ENCODE peak calls at places on chromosomes 3 and 15, in four cellular contexts. One of them, this sample, is unnamed.

GRCh38 chr15:31060429-31061140 is 40.9 kb downstream of the TRPM1 start:
- DNase-seq in SK-N-SH: no peak
- DNase-seq in GM12878: no peak
- DNase-seq in upper lobe of left lung: no peak
- DNase-seq in this sample: peak

GRCh38 chr15:68279218-68279533 is 1.6 kb downstream of the FEM1B start:
- DNase-seq in SK-N-SH: no peak
- DNase-seq in GM12878: no peak
- DNase-seq in upper lobe of left lung: no peak
- DNase-seq in this sample: no peak

GRCh38 chr15:41951571-41951970 is 20.8 kb downstream of the EHD4 start:
- DNase-seq in SK-N-SH: no peak
- DNase-seq in GM12878: no peak
- DNase-seq in upper lobe of left lung: no peak
- DNase-seq in this sample: no peak

GRCh38 chr3:23254287-23254686 is 51.2 kb downstream of the UBE2E2 start:
- DNase-seq in SK-N-SH: no peak
- DNase-seq in GM12878: no peak
- DNase-seq in upper lobe of left lung: no peak
- DNase-seq in this sample: no peak

GRCh38 chr3:149964296-149964695 is 6.4 kb downstream of the PFN2 start:
- DNase-seq in SK-N-SH: no peak
- DNase-seq in GM12878: no peak
- DNase-seq in upper lobe of left lung: no peak
- DNase-seq in this sample: no peak

GRCh38 chr3:30440880-30441279 is 165.5 kb upstream of the TGFBR2 start:
- DNase-seq in SK-N-SH: no peak
- DNase-seq in GM12878: no peak
- DNase-seq in upper lobe of left lung: no peak
- DNase-seq in this sample: peak

GRCh38 chr3:167162083-167162482 is 218.0 kb downstream of the ZBBX start:
- DNase-seq in SK-N-SH: no peak
- DNase-seq in GM12878: no peak
- DNase-seq in upper lobe of left lung: peak
- DNase-seq in this sample: no peak

GRCh38 chr3:14845180-14845579 is 26.4 kb downstream of the FGD5 start:
- DNase-seq in SK-N-SH: no peak
- DNase-seq in GM12878: no peak
- DNase-seq in upper lobe of left lung: no peak
- DNase-seq in this sample: no peak

GRCh38 chr3:88105325-88105724 is 44.4 kb upstream of the C3orf38 start:
- DNase-seq in SK-N-SH: no peak
- DNase-seq in GM12878: no peak
- DNase-seq in upper lobe of left lung: no peak
- DNase-seq in this sample: no peak

GRCh38 chr15:43370310-43370974 is 401 bp downstream of the ZSCAN29 start:
- DNase-seq in SK-N-SH: peak
- DNase-seq in GM12878: no peak
- DNase-seq in upper lobe of left lung: peak
- DNase-seq in this sample: peak

GRCh38 chr3:114880078-114880477 is 267.0 kb downstream of the ZBTB20 start:
- DNase-seq in SK-N-SH: no peak
- DNase-seq in GM12878: no peak
- DNase-seq in upper lobe of left lung: no peak
- DNase-seq in this sample: peak

GRCh38 chr3:188153498-188153948 is 434 bp upstream of the LPP start:
- DNase-seq in SK-N-SH: peak
- DNase-seq in GM12878: no peak
- DNase-seq in upper lobe of left lung: peak
- DNase-seq in this sample: peak

GRCh38 chr3:5563537-5564277 is 376.2 kb downstream of the EDEM1 start:
- DNase-seq in SK-N-SH: no peak
- DNase-seq in GM12878: no peak
- DNase-seq in upper lobe of left lung: no peak
- DNase-seq in this sample: no peak

GRCh38 chr3:31968927-31969418 is 12.1 kb downstream of the OSBPL10 start:
- DNase-seq in SK-N-SH: no peak
- DNase-seq in GM12878: no peak
- DNase-seq in upper lobe of left lung: no peak
- DNase-seq in this sample: no peak

GRCh38 chr15:52153900-52154895 is 37.0 kb downstream of the GNB5 start:
- DNase-seq in SK-N-SH: no peak
- DNase-seq in GM12878: no peak
- DNase-seq in upper lobe of left lung: no peak
- DNase-seq in this sample: no peak

GRCh38 chr15:95763426-95763825 is 567.1 kb upstream of the NR2F2 start:
- DNase-seq in SK-N-SH: no peak
- DNase-seq in GM12878: no peak
- DNase-seq in upper lobe of left lung: no peak
- DNase-seq in this sample: no peak

GRCh38 chr3:150710097-150710496 is 6.4 kb upstream of the ERICH6 start:
- DNase-seq in SK-N-SH: no peak
- DNase-seq in GM12878: no peak
- DNase-seq in upper lobe of left lung: no peak
- DNase-seq in this sample: no peak

GRCh38 chr15:85277847-85278246 is 102.6 kb upstream of the AKAP13 start:
- DNase-seq in SK-N-SH: no peak
- DNase-seq in GM12878: no peak
- DNase-seq in upper lobe of left lung: no peak
- DNase-seq in this sample: no peak

GRCh38 chr3:58151637-58152036 is 59.1 kb downstream of the DNASE1L3 start:
- DNase-seq in SK-N-SH: no peak
- DNase-seq in GM12878: no peak
- DNase-seq in upper lobe of left lung: no peak
- DNase-seq in this sample: no peak
- TF ChIP-seq POLR2AphosphoS5 in SK-N-SH: no peak
- TF ChIP-seq POLR2AphosphoS5 in GM12878: no peak
- TF ChIP-seq POLR2AphosphoS5 in upper lobe of left lung: no peak
- TF ChIP-seq POLR2AphosphoS5 in this sample: no peak

GRCh38 chr3:111438283-111438682 is 103.7 kb upstream of the CD96 start:
- DNase-seq in SK-N-SH: no peak
- DNase-seq in GM12878: no peak
- DNase-seq in upper lobe of left lung: no peak
- DNase-seq in this sample: no peak
- TF ChIP-seq EP300 in SK-N-SH: no peak
- TF ChIP-seq EP300 in GM12878: no peak
- TF ChIP-seq EP300 in upper lobe of left lung: no peak
- TF ChIP-seq EP300 in this sample: no peak

GRCh38 chr3:86245360-86245759 is 745.6 kb downstream of the VGLL3 start:
- DNase-seq in SK-N-SH: peak
- DNase-seq in GM12878: no peak
- DNase-seq in upper lobe of left lung: no peak
- DNase-seq in this sample: no peak
- TF ChIP-seq CTCF in SK-N-SH: peak
- TF ChIP-seq CTCF in GM12878: no peak
- TF ChIP-seq CTCF in upper lobe of left lung: no peak
- TF ChIP-seq CTCF in this sample: no peak

GRCh38 chr3:25481402-25481801 is 53.3 kb downstream of the RARB start:
- DNase-seq in SK-N-SH: no peak
- DNase-seq in GM12878: no peak
- DNase-seq in upper lobe of left lung: no peak
- DNase-seq in this sample: no peak

GRCh38 chr3:25478964-25479726 is 51.1 kb downstream of the RARB start:
- DNase-seq in SK-N-SH: no peak
- DNase-seq in GM12878: no peak
- DNase-seq in upper lobe of left lung: no peak
- DNase-seq in this sample: no peak

GRCh38 chr3:25478358-25478757 is 50.3 kb downstream of the RARB start:
- DNase-seq in SK-N-SH: no peak
- DNase-seq in GM12878: no peak
- DNase-seq in upper lobe of left lung: no peak
- DNase-seq in this sample: no peak

GRCh38 chr3:25480811-25481210 is 52.7 kb downstream of the RARB start:
- DNase-seq in SK-N-SH: no peak
- DNase-seq in GM12878: no peak
- DNase-seq in upper lobe of left lung: no peak
- DNase-seq in this sample: no peak

DNA sequence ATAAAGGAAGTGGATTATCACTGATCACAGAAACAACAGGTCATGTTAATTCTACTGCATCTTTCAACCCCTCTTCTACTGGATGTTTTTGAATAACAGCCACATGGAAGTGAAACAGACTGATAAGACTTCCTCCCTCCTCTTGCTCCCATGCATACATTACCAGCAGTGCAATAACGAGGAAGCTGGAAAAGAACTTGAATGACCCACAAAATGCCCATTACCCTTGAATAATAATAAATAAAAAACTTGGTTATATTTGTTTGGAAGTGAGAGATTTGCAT is 51.6 kb downstream of the RARB start:
- DNase-seq in SK-N-SH: no peak
- DNase-seq in GM12878: no peak
- DNase-seq in upper lobe of left lung: no peak
- DNase-seq in this sample: no peak
- TF ChIP-seq POLR2AphosphoS5 in SK-N-SH: no peak
- TF ChIP-seq POLR2AphosphoS5 in GM12878: no peak
- TF ChIP-seq POLR2AphosphoS5 in upper lobe of left lung: no peak
- TF ChIP-seq POLR2AphosphoS5 in this sample: no peak